ENCODE peak calls at places on chromosomes 11 and 22, in seven cellular contexts. One of them, this sample, is unnamed.

GRCh38 chr11:131246589-131247164 is 123.7 kb upstream of the NTM start:
- DNase-seq in IMR-90: no peak
- DNase-seq in aorta: no peak
- DNase-seq in naive thymus-derived CD4-positive, alpha-beta T cell: no peak
- DNase-seq in ovary: no peak
- DNase-seq in HepG2: peak; percentile 4
- DNase-seq in uterus: no peak
- DNase-seq in this sample: peak; percentile 50

GRCh38 chr22:37499006-37499707 is 13.0 kb upstream of the MFNG start:
- DNase-seq in IMR-90: no peak
- DNase-seq in aorta: no peak
- DNase-seq in naive thymus-derived CD4-positive, alpha-beta T cell: no peak
- DNase-seq in ovary: no peak
- DNase-seq in HepG2: no peak
- DNase-seq in uterus: no peak
- DNase-seq in this sample: no peak

GRCh38 chr11:25351091-25351803 is 854.4 kb downstream of the LUZP2 start:
- DNase-seq in IMR-90: no peak
- DNase-seq in aorta: no peak
- DNase-seq in naive thymus-derived CD4-positive, alpha-beta T cell: no peak
- DNase-seq in ovary: no peak
- DNase-seq in HepG2: no peak
- DNase-seq in uterus: no peak
- DNase-seq in this sample: no peak

GRCh38 chr11:116972692-116973091 is 125.5 kb downstream of the SIK3 start:
- DNase-seq in IMR-90: no peak
- DNase-seq in aorta: no peak
- DNase-seq in naive thymus-derived CD4-positive, alpha-beta T cell: no peak
- DNase-seq in ovary: no peak
- DNase-seq in HepG2: no peak
- DNase-seq in uterus: no peak
- DNase-seq in this sample: no peak

GRCh38 chr22:19877626-19878339 is 23.1 kb upstream of the GNB1L start:
- DNase-seq in IMR-90: peak; percentile 58
- DNase-seq in aorta: peak; percentile 36
- DNase-seq in naive thymus-derived CD4-positive, alpha-beta T cell: no peak
- DNase-seq in ovary: peak; percentile 15
- DNase-seq in HepG2: no peak
- DNase-seq in uterus: peak; percentile 12
- DNase-seq in this sample: no peak

GRCh38 chr11:93198221-93198650 is 445 bp upstream of the SLC36A4 start:
- DNase-seq in IMR-90: peak; percentile 44
- DNase-seq in aorta: no peak
- DNase-seq in naive thymus-derived CD4-positive, alpha-beta T cell: peak; percentile 11
- DNase-seq in ovary: no peak
- DNase-seq in HepG2: no peak
- DNase-seq in uterus: no peak
- DNase-seq in this sample: no peak

GRCh38 chr11:12397953-12398352 is 20.6 kb downstream of the PARVA start:
- DNase-seq in IMR-90: peak; percentile 99
- DNase-seq in aorta: peak; percentile 58
- DNase-seq in naive thymus-derived CD4-positive, alpha-beta T cell: no peak
- DNase-seq in ovary: peak; percentile 55
- DNase-seq in HepG2: no peak
- DNase-seq in uterus: peak; percentile 94
- DNase-seq in this sample: peak; percentile 50

GRCh38 chr11:119378851-119379465 is 2.5 kb downstream of the USP2 start:
- DNase-seq in IMR-90: no peak
- DNase-seq in aorta: no peak
- DNase-seq in naive thymus-derived CD4-positive, alpha-beta T cell: no peak
- DNase-seq in ovary: no peak
- DNase-seq in HepG2: no peak
- DNase-seq in uterus: no peak
- DNase-seq in this sample: no peak

GRCh38 chr22:34579519-34579918 is 486.4 kb upstream of the ISX start:
- DNase-seq in IMR-90: no peak
- DNase-seq in aorta: no peak
- DNase-seq in naive thymus-derived CD4-positive, alpha-beta T cell: no peak
- DNase-seq in ovary: no peak
- DNase-seq in HepG2: no peak
- DNase-seq in uterus: no peak
- DNase-seq in this sample: no peak

GRCh38 chr11:36333897-36334296 is 37.8 kb downstream of the PRR5L start:
- DNase-seq in IMR-90: peak; percentile 53
- DNase-seq in aorta: no peak
- DNase-seq in naive thymus-derived CD4-positive, alpha-beta T cell: no peak
- DNase-seq in ovary: no peak
- DNase-seq in HepG2: no peak
- DNase-seq in uterus: no peak
- DNase-seq in this sample: no peak

GRCh38 chr11:65452806-65453490 is 30.4 kb downstream of the NEAT1 start:
- DNase-seq in IMR-90: peak; percentile 87
- DNase-seq in aorta: no peak
- DNase-seq in naive thymus-derived CD4-positive, alpha-beta T cell: no peak
- DNase-seq in ovary: no peak
- DNase-seq in HepG2: no peak
- DNase-seq in uterus: peak; percentile 35
- DNase-seq in this sample: no peak

GRCh38 chr11:12160680-12161079 is 50.3 kb downstream of the MICAL2 start:
- DNase-seq in IMR-90: peak; percentile 30
- DNase-seq in aorta: peak; percentile 74
- DNase-seq in naive thymus-derived CD4-positive, alpha-beta T cell: no peak
- DNase-seq in ovary: no peak
- DNase-seq in HepG2: no peak
- DNase-seq in uterus: peak; percentile 46
- DNase-seq in this sample: no peak

GRCh38 chr11:8442301-8442700 is 151.7 kb downstream of the STK33 start:
- DNase-seq in IMR-90: no peak
- DNase-seq in aorta: no peak
- DNase-seq in naive thymus-derived CD4-positive, alpha-beta T cell: no peak
- DNase-seq in ovary: no peak
- DNase-seq in HepG2: peak; percentile 7
- DNase-seq in uterus: no peak
- DNase-seq in this sample: no peak

GRCh38 chr11:13008625-13009475 is at the start of gene RASSF10:
- DNase-seq in IMR-90: no peak
- DNase-seq in aorta: no peak
- DNase-seq in naive thymus-derived CD4-positive, alpha-beta T cell: no peak
- DNase-seq in ovary: no peak
- DNase-seq in HepG2: no peak
- DNase-seq in uterus: no peak
- DNase-seq in this sample: peak; percentile 85

GRCh38 chr11:41047229-41047628 is 412.2 kb downstream of the LRRC4C start:
- DNase-seq in IMR-90: no peak
- DNase-seq in aorta: no peak
- DNase-seq in naive thymus-derived CD4-positive, alpha-beta T cell: no peak
- DNase-seq in ovary: no peak
- DNase-seq in HepG2: no peak
- DNase-seq in uterus: no peak
- DNase-seq in this sample: no peak

GRCh38 chr22:20748820-20749428 is 25.0 kb upstream of the SERPIND1 start:
- DNase-seq in IMR-90: peak; percentile 52
- DNase-seq in aorta: no peak
- DNase-seq in naive thymus-derived CD4-positive, alpha-beta T cell: no peak
- DNase-seq in ovary: no peak
- DNase-seq in HepG2: no peak
- DNase-seq in uterus: no peak
- DNase-seq in this sample: no peak

GRCh38 chr11:45974806-45975205 is 52.4 kb downstream of the LARGE2 start:
- DNase-seq in IMR-90: peak; percentile 15
- DNase-seq in aorta: no peak
- DNase-seq in naive thymus-derived CD4-positive, alpha-beta T cell: no peak
- DNase-seq in ovary: no peak
- DNase-seq in HepG2: no peak
- DNase-seq in uterus: no peak
- DNase-seq in this sample: no peak

GRCh38 chr11:128525411-128526243 is 61.7 kb downstream of the ETS1 start:
- DNase-seq in IMR-90: peak; percentile 74
- DNase-seq in aorta: no peak
- DNase-seq in naive thymus-derived CD4-positive, alpha-beta T cell: peak; percentile 81
- DNase-seq in ovary: no peak
- DNase-seq in HepG2: no peak
- DNase-seq in uterus: no peak
- DNase-seq in this sample: no peak

GRCh38 chr11:15258433-15259350 is 144.0 kb downstream of the INSC start:
- DNase-seq in IMR-90: peak; percentile 34
- DNase-seq in aorta: no peak
- DNase-seq in naive thymus-derived CD4-positive, alpha-beta T cell: no peak
- DNase-seq in ovary: no peak
- DNase-seq in HepG2: peak; percentile 62
- DNase-seq in uterus: no peak
- DNase-seq in this sample: no peak

GRCh38 chr11:57597461-57597892 is at the start of gene SERPING1:
- DNase-seq in IMR-90: no peak
- DNase-seq in aorta: peak; percentile 83
- DNase-seq in naive thymus-derived CD4-positive, alpha-beta T cell: no peak
- DNase-seq in ovary: peak; percentile 82
- DNase-seq in HepG2: no peak
- DNase-seq in uterus: peak; percentile 91
- DNase-seq in this sample: peak; percentile 48

GRCh38 chr11:65008016-65008415 is 5.9 kb upstream of the ARL2 start:
- DNase-seq in IMR-90: peak; percentile 23
- DNase-seq in aorta: no peak
- DNase-seq in naive thymus-derived CD4-positive, alpha-beta T cell: no peak
- DNase-seq in ovary: no peak
- DNase-seq in HepG2: no peak
- DNase-seq in uterus: no peak
- DNase-seq in this sample: no peak

GRCh38 chr22:17411213-17411612 is 42.0 kb downstream of the CECR2 start:
- DNase-seq in IMR-90: no peak
- DNase-seq in aorta: no peak
- DNase-seq in naive thymus-derived CD4-positive, alpha-beta T cell: no peak
- DNase-seq in ovary: no peak
- DNase-seq in HepG2: no peak
- DNase-seq in uterus: peak; percentile 25
- DNase-seq in this sample: no peak

GRCh38 chr11:33463059-33463458 is 205.9 kb downstream of the HIPK3 start:
- DNase-seq in IMR-90: peak; percentile 69
- DNase-seq in aorta: no peak
- DNase-seq in naive thymus-derived CD4-positive, alpha-beta T cell: no peak
- DNase-seq in ovary: no peak
- DNase-seq in HepG2: no peak
- DNase-seq in uterus: no peak
- DNase-seq in this sample: no peak

DNA sequence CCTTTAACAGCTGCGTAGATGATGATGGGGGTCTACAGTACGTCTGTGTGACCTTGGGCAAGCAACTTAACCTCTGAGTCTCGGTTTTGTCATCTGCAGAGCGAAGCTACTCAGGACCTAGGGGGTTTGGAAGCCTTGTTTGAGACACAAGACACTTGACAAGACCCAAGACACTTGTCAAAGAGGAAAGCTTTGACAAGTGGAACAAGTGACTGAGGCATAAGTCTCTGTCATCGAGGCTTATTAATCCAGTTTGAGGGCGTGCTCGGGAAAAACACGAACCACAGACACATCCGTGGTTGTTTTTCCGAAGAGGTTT is 732 bp upstream of the PC start:
- DNase-seq in IMR-90: no peak
- DNase-seq in aorta: no peak
- DNase-seq in naive thymus-derived CD4-positive, alpha-beta T cell: no peak
- DNase-seq in ovary: no peak
- DNase-seq in HepG2: no peak
- DNase-seq in uterus: no peak
- DNase-seq in this sample: no peak
- H3K4me3 ChIP-seq in IMR-90: peak overlapping the region; percentile 10
- H3K4me3 ChIP-seq in aorta: no peak overlapping the region
- H3K4me3 ChIP-seq in naive thymus-derived CD4-positive, alpha-beta T cell: peak overlapping the region; percentile 81
- H3K4me3 ChIP-seq in ovary: peak overlapping the region; percentile 18
- H3K4me3 ChIP-seq in HepG2: peak overlapping the region; percentile 19
- H3K4me3 ChIP-seq in uterus: peak overlapping the region; percentile 84
- H3K4me3 ChIP-seq in this sample: peak overlapping the region; percentile 59

GRCh38 chr11:61968758-61969390 is 1.4 kb upstream of the FTH1 start:
- DNase-seq in IMR-90: no peak
- DNase-seq in aorta: peak; percentile 26
- DNase-seq in naive thymus-derived CD4-positive, alpha-beta T cell: no peak
- DNase-seq in ovary: no peak
- DNase-seq in HepG2: no peak
- DNase-seq in uterus: no peak
- DNase-seq in this sample: no peak

GRCh38 chr11:61966673-61967176 is 709 bp downstream of the FTH1 start:
- DNase-seq in IMR-90: no peak
- DNase-seq in aorta: peak; percentile 57
- DNase-seq in naive thymus-derived CD4-positive, alpha-beta T cell: no peak
- DNase-seq in ovary: no peak
- DNase-seq in HepG2: no peak
- DNase-seq in uterus: no peak
- DNase-seq in this sample: no peak

GRCh38 chr11:61969391-61969758 is 1.9 kb upstream of the FTH1 start:
- DNase-seq in IMR-90: no peak
- DNase-seq in aorta: peak; percentile 4
- DNase-seq in naive thymus-derived CD4-positive, alpha-beta T cell: no peak
- DNase-seq in ovary: no peak
- DNase-seq in HepG2: no peak
- DNase-seq in uterus: no peak
- DNase-seq in this sample: no peak

GRCh38 chr11:61967177-61967923 is at the start of gene FTH1:
- DNase-seq in IMR-90: peak; percentile 88
- DNase-seq in aorta: peak; percentile 96
- DNase-seq in naive thymus-derived CD4-positive, alpha-beta T cell: peak; percentile 90
- DNase-seq in ovary: peak; percentile 94
- DNase-seq in HepG2: peak; percentile 78
- DNase-seq in uterus: peak; percentile 91
- DNase-seq in this sample: peak; percentile 96

GRCh38 chr11:61967924-61968757 is 707 bp upstream of the FTH1 start:
- DNase-seq in IMR-90: no peak
- DNase-seq in aorta: peak; percentile 80
- DNase-seq in naive thymus-derived CD4-positive, alpha-beta T cell: peak; percentile 42
- DNase-seq in ovary: no peak
- DNase-seq in HepG2: peak; percentile 53
- DNase-seq in uterus: no peak
- DNase-seq in this sample: peak; percentile 65
- H3K4me1 ChIP-seq in IMR-90: peaks cover 24% of the 10 kb centered on the region
- H3K4me1 ChIP-seq in aorta: no peaks in the 10 kb centered on the region
- H3K4me1 ChIP-seq in naive thymus-derived CD4-positive, alpha-beta T cell: peaks cover 18% of the 10 kb centered on the region
- H3K4me1 ChIP-seq in ovary: peaks cover 28% of the 10 kb centered on the region
- H3K4me1 ChIP-seq in HepG2: peaks cover 71% of the 10 kb centered on the region
- H3K4me1 ChIP-seq in uterus: peaks cover 23% of the 10 kb centered on the region
- H3K4me1 ChIP-seq in this sample: peaks cover 36% of the 10 kb centered on the region

GRCh38 chr11:86046111-86046510 is 22.8 kb downstream of the PICALM start:
- DNase-seq in IMR-90: no peak
- DNase-seq in aorta: no peak
- DNase-seq in naive thymus-derived CD4-positive, alpha-beta T cell: no peak
- DNase-seq in ovary: no peak
- DNase-seq in HepG2: no peak
- DNase-seq in uterus: no peak
- DNase-seq in this sample: no peak
- H3K27ac ChIP-seq in IMR-90: no peak overlapping the region
- H3K27ac ChIP-seq in aorta: no peak overlapping the region
- H3K27ac ChIP-seq in naive thymus-derived CD4-positive, alpha-beta T cell: peak overlapping the region; percentile 7
- H3K27ac ChIP-seq in ovary: no peak overlapping the region
- H3K27ac ChIP-seq in HepG2: no peak overlapping the region
- H3K27ac ChIP-seq in uterus: no peak overlapping the region
- H3K27ac ChIP-seq in this sample: no peak overlapping the region

DNA sequence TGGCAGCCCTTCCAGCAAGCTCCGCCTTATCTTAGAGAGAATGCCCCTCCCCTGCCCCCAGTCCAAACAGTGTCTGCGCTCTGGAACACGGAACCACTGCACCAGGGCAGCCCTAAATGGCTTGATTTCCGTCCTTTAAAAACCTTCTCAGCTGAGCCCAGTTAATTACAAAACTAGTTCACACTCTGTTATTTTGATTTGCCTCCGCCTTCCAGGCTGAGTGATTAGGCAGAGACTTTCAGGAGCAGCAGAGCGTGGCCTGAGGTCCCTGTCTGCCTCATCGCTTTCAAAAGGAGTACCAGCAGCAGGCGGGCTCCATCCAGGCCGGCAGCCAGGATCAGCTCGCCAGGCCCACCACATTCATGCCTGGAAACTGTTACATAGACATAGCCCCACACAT is 313.0 kb downstream of the BRD1 start:
- DNase-seq in IMR-90: no peak
- DNase-seq in aorta: no peak
- DNase-seq in naive thymus-derived CD4-positive, alpha-beta T cell: no peak
- DNase-seq in ovary: no peak
- DNase-seq in HepG2: no peak
- DNase-seq in uterus: no peak
- DNase-seq in this sample: no peak
- H3K4me3 ChIP-seq in IMR-90: no peak overlapping the region
- H3K4me3 ChIP-seq in aorta: no peak overlapping the region
- H3K4me3 ChIP-seq in naive thymus-derived CD4-positive, alpha-beta T cell: no peak overlapping the region
- H3K4me3 ChIP-seq in ovary: no peak overlapping the region
- H3K4me3 ChIP-seq in HepG2: no peak overlapping the region
- H3K4me3 ChIP-seq in uterus: no peak overlapping the region
- H3K4me3 ChIP-seq in this sample: no peak overlapping the region